ENCODE peak calls at places on chromosomes 13 and 19, in eight cellular contexts. Q, U, M, G, J, N, T and K are unnamed samples.

GRCh38 chr13:32528358-32528757 is 10.2 kb downstream of the N4BP2L2 start:
- DNase-seq in Q (no peak), U (no peak), M (no peak), G (no peak), J (no peak), N (no peak), T (no peak), K (no peak)

GRCh38 chr19:2962018-2962670 is 15.2 kb upstream of the TLE6 start:
- DNase-seq in Q (peak; percentile 68), U (no peak), M (peak; percentile 74), G (no peak), J (peak; percentile 76), N (no peak), T (no peak), K (peak; percentile 40)

GRCh38 chr13:95571941-95572340 is 19.4 kb downstream of the CLDN10 start:
- DNase-seq in Q (no peak), U (no peak), M (no peak), G (no peak), J (no peak), N (no peak), T (no peak), K (no peak)

GRCh38 chr13:23087884-23088283 is 92.9 kb upstream of the SGCG start:
- DNase-seq in Q (peak; percentile 13), U (no peak), M (peak; percentile 4), G (no peak), J (no peak), N (no peak), T (no peak), K (peak; percentile 48)

GRCh38 chr13:28564030-28564429 is 69.1 kb upstream of the FLT1 start:
- DNase-seq in Q (no peak), U (no peak), M (no peak), G (no peak), J (no peak), N (no peak), T (no peak), K (no peak)

GRCh38 chr13:23903906-23904280 is 6.6 kb upstream of the C1QTNF9B start:
- DNase-seq in Q (no peak), U (no peak), M (no peak), G (no peak), J (no peak), N (no peak), T (no peak), K (peak; percentile 25)

GRCh38 chr19:17565611-17566010 is 10.2 kb downstream of the COLGALT1 start:
- DNase-seq in Q (no peak), U (no peak), M (no peak), G (no peak), J (no peak), N (no peak), T (no peak), K (no peak)

GRCh38 chr13:30774214-30774730 is 38.9 kb downstream of the ALOX5AP start:
- DNase-seq in Q (no peak), U (no peak), M (no peak), G (no peak), J (no peak), N (no peak), T (no peak), K (no peak)

GRCh38 chr13:25575562-25575961 is 203.8 kb downstream of the ATP8A2 start:
- DNase-seq in Q (peak; percentile 46), U (no peak), M (no peak), G (no peak), J (no peak), N (no peak), T (no peak), K (no peak)

GRCh38 chr13:106530209-106530906 is 5.1 kb downstream of the EFNB2 start:
- DNase-seq in Q (no peak), U (no peak), M (no peak), G (no peak), J (no peak), N (no peak), T (no peak), K (no peak)

GRCh38 chr13:109336730-109337129 is 449.7 kb downstream of the IRS2 start:
- DNase-seq in Q (no peak), U (no peak), M (peak; percentile 80), G (no peak), J (no peak), N (no peak), T (no peak), K (no peak)

GRCh38 chr13:74067818-74068217 is 66.4 kb downstream of the KLF12 start:
- DNase-seq in Q (no peak), U (no peak), M (no peak), G (no peak), J (no peak), N (no peak), T (no peak), K (no peak)

GRCh38 chr19:43562698-43563241 is 12.6 kb downstream of the XRCC1 start:
- DNase-seq in Q (peak; percentile 98), U (no peak), M (peak; percentile 75), G (peak; percentile 32), J (peak; percentile 52), N (no peak), T (no peak), K (no peak)

GRCh38 chr13:97948041-97948440 is 5.4 kb upstream of the IPO5 start:
- DNase-seq in Q (no peak), U (no peak), M (no peak), G (no peak), J (no peak), N (no peak), T (peak; percentile 2), K (no peak)